ENCODE peak calls at places on chromosomes 12 and 14, in eight cellular contexts. N is lung, R is heart right ventricle, F is fibroblast of lung, H is Panc1, D is SK-N-SH, L is mammary epithelial cell, I is testis. Z is an unnamed sample. For H3K4me1, the result is how much of the 10 kb centered on the place peaks cover.

GRCh38 chr12:132342322-132342721 is 12.9 kb upstream of the GALNT9 start:
- DNase-seq in I (no peak), D (no peak), R (no peak), H (no peak), F (no peak), N (no peak), L (no peak), Z (no peak)

GRCh38 chr12:53969588-53970259 is 3.2 kb upstream of the HOXC11 start:
- DNase-seq in F (no peak), N (no peak), D (no peak), L (no peak), H (no peak), R (no peak), I (no peak), Z (no peak)

GRCh38 chr12:42442328-42442759 is 116.4 kb downstream of the PPHLN1 start:
- DNase-seq in N (no peak), H (no peak), I (no peak), R (no peak), L (no peak), D (no peak), F (no peak), Z (no peak)

GRCh38 chr14:85415015-85415712 is 114.8 kb upstream of the FLRT2 start:
- DNase-seq in F (peak), L (peak), H (peak), I (peak), D (no peak), R (no peak), N (peak), Z (peak)

GRCh38 chr12:26195641-26196423 is 459 bp downstream of the SSPN start:
- DNase-seq in D (peak), R (peak), L (peak), I (peak), N (peak), H (peak), F (peak), Z (peak)

GRCh38 chr14:101074124-101075024 is 170.9 kb upstream of the RTL1 start:
- DNase-seq in L (no peak), R (no peak), F (no peak), N (peak), D (peak), H (no peak), I (peak), Z (no peak)

GRCh38 chr12:25723286-25723685 is 170.2 kb upstream of the LMNTD1 start:
- DNase-seq in L (no peak), D (no peak), N (no peak), F (peak), H (no peak), I (no peak), R (no peak), Z (no peak)

GRCh38 chr12:52193991-52194390 is 2.2 kb upstream of the KRT80 start:
- DNase-seq in D (no peak), N (no peak), F (peak), H (no peak), L (no peak), R (no peak), I (no peak), Z (no peak)

GRCh38 chr12:3834774-3835173 is 38.4 kb downstream of the PARP11 start:
- DNase-seq in D (no peak), N (no peak), R (no peak), I (no peak), L (no peak), H (no peak), F (no peak), Z (no peak)

GRCh38 chr14:95659986-95660385 is 26.2 kb upstream of the TCL1B start:
- DNase-seq in H (no peak), D (peak), I (no peak), N (no peak), R (no peak), L (no peak), F (no peak), Z (no peak)

GRCh38 chr14:68145539-68145938 is 326.0 kb downstream of the RAD51B start:
- DNase-seq in L (no peak), R (no peak), I (no peak), D (no peak), H (no peak), F (peak), N (no peak), Z (no peak)

DNA sequence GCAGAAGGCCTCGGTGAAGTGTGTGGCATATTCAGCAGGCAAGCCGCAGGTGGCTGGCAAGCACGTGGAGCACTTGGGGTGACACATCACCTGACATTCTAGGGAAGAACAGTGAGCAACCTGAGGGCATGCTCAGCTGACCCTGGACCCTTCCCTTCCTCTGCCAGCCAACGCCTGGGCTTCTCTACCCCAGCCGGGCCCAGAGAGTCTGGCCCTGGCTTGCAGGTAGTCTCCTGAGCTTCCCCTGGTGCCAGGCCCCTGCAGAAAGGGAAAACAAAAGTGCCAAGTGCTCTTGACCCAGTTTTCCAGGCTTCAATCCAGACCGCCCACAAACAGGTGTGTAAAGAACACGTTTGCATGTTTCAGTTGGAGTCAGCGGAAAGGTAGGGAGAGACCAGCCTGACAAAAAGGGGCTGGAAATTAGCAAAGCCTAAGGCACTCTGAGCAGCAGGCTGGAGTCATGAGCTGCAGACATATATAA is 45.7 kb downstream of the PRKAB1 start:
- DNase-seq in N (peak), F (no peak), I (no peak), D (no peak), H (no peak), L (no peak), R (no peak), Z (no peak)
- H3K27ac ChIP-seq in N (no peak), F (no peak), I (no peak), D (no peak), H (no peak), L (no peak), R (no peak), Z (no peak)

GRCh38 chr14:21262410-21262809 is 6.8 kb downstream of the HNRNPC start:
- DNase-seq in I (no peak), N (no peak), D (no peak), F (no peak), H (no peak), R (no peak), L (no peak), Z (no peak)
- H3K4me1 ChIP-seq in I (under half), N (under half), D (under half), F (under half), H (under half), R (half or more), L (under half), Z (under half)

GRCh38 chr12:56916996-56917333 is 17.2 kb downstream of the SDR9C7 start:
- DNase-seq in H (no peak), L (no peak), D (no peak), R (no peak), F (no peak), N (no peak), I (no peak), Z (no peak)
- TF ChIP-seq CTCF in H (no peak), L (no peak), D (no peak), R (no peak), F (no peak), N (no peak), I (no peak), Z (no peak)

DNA sequence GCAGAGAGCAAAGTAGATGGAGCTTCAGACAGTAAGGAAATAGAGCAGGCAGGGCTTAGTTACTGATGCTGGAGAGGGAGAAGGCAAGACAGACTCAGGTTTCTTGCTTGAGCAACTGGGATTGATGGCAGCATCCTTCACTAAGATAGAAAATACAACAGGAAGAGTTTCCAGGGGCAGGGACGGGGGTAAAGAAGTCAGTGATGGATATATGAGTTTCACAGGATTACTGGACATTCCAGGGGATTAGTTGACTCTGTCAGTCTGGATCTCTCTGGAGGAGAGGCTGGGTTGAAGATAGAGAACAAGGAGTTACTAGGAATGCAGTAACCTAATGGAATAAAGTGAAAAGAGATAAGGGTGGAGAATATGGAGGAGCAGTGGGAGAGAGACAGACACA is 74.5 kb upstream of the ATF1 start:
- DNase-seq in F (no peak), H (no peak), L (no peak), D (no peak), R (no peak), I (no peak), N (no peak), Z (no peak)
- H3K27ac ChIP-seq in F (no peak), H (no peak), L (no peak), D (no peak), R (no peak), I (peak), N (no peak), Z (no peak)

DNA sequence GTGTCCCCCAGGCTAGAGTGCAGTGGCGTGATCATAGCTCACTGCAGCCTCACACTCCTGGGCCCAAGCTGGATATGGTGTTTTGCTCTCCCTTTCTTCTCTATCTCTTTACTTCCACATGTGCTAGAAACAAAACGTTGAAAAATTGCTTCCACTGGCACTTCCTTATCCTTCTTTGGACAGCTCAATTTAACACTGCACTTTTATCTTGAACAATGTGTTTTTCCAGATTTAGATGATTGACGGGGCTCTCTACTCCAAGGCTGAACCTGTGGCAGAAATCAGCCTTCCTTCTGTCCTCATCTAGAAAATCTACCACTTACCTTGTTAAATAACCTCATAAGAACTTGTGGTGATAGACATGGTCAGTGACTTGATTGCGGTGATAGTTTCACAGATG is 165.1 kb downstream of the DAD1 start:
- DNase-seq in N (no peak), H (no peak), D (no peak), I (no peak), R (no peak), L (no peak), F (no peak), Z (no peak)
- H3K4me1 ChIP-seq in N (under half), H (under half), D (under half), I (under half), R (under half), L (under half), F (under half), Z (under half)

DNA sequence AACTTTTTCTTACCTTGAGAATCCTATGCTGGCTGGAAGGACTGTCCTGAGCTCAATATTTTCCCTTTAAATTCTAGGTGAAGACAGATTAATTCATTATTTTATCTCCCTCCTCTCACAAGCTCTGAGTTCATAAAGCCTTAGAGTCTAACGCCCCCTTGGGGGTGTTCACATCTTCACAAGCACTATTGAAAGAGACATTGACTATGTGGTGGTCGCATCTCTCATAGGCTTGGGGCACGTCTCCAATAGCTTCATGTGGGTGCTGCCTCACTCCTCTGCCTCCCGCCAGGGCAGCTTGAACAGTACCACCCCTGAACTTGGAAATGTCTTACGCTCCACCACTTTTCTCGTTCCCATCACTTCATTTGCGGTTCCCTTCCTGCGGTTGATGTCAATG is 106.2 kb downstream of the UNC79 start:
- DNase-seq in F (no peak), D (peak), R (no peak), N (no peak), L (peak), H (no peak), I (no peak), Z (no peak)
- TF ChIP-seq CTCF in F (no peak), D (no peak), R (no peak), N (no peak), L (no peak), H (peak), I (no peak), Z (peak)

DNA sequence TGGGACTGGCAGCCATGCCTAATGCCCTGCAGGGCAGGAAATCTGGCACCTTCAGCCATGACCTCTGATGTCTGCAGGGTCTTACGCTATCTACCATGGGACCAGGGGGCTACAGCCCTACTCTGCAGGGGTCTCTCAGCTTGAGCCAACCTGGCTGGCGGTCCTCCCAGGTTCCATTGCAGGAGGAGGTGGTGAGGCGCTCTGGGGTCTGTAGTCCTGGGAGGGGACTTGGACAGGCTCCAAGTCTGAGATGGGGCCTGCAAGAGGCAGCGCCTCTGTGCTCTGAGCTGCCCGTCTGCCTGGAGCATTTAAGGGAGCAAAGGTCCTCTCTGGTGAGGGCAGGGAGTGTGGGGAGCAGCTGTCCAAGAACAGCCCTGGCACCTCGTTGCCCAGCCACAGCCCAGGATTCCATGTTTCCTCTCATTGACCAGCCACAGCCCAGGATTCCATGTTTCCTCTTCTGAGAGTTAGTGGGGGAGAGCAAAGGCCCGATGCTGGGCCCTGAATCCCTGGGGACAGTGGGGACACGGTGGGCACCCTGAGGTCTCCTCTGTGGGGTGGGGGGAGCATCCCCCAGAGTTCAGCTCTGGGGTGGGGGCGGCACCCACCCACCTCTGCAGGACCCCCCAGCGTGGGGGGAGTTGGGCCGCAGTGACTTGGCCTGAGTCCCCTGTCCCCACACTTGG is 678 bp downstream of the PLD4 start:
- DNase-seq in N (no peak), F (no peak), R (no peak), D (no peak), L (no peak), I (no peak), H (no peak), Z (no peak)
- H3K27ac ChIP-seq in N (no peak), F (no peak), R (no peak), D (no peak), L (no peak), I (no peak), H (no peak), Z (no peak)

GRCh38 chr12:68612245-68612644 is 1.5 kb downstream of the RAP1B start:
- DNase-seq in H (no peak), D (no peak), F (peak), L (peak), N (no peak), R (no peak), I (no peak), Z (no peak)

GRCh38 chr12:68614105-68614679 is 3.5 kb downstream of the RAP1B start:
- DNase-seq in N (no peak), F (no peak), R (no peak), I (no peak), H (no peak), D (no peak), L (no peak), Z (no peak)

GRCh38 chr12:68614772-68615171 is 4.1 kb downstream of the RAP1B start:
- DNase-seq in D (no peak), L (no peak), R (no peak), N (no peak), I (no peak), H (no peak), F (no peak), Z (no peak)

GRCh38 chr12:68612675-68613074 is 2.0 kb downstream of the RAP1B start:
- DNase-seq in H (no peak), R (no peak), L (no peak), I (no peak), N (no peak), D (no peak), F (no peak), Z (no peak)

DNA sequence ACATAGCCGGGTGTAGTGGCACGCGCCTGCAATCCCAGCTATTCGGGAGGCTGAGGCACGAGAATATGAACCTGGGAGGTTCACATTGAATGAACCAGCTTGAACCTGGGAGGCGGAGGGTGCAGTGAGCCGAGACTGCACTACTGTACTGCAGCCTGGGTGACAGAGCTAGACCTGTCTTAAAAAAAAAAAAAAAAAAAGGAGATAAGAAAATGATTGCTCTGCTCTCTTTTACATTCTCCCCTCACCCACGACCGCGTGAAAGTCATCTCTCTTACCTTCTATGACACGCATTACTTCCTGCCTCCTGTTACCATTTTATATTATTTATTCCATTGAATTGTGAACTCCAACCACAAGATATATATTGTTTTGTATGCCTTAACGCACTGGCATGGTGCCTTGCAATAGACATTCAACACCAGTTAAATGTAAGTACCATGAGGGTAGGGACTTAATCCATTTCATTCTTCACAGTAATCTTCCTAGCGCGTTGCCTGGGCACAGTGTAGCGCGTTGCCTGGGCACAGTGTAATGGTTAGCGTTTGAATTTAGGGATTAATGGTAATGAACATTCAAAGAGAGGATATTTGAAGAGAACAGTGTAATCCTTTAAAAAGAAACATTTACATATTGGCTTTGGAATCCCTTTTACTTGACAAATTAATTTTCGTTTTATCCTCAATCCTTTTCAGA is 2.7 kb downstream of the RAP1B start:
- DNase-seq in I (peak), N (no peak), L (no peak), H (no peak), D (no peak), R (no peak), F (no peak), Z (no peak)
- H3K4me1 ChIP-seq in I (under half), N (under half), L (under half), H (under half), D (under half), R (half or more), F (under half), Z (under half)

DNA sequence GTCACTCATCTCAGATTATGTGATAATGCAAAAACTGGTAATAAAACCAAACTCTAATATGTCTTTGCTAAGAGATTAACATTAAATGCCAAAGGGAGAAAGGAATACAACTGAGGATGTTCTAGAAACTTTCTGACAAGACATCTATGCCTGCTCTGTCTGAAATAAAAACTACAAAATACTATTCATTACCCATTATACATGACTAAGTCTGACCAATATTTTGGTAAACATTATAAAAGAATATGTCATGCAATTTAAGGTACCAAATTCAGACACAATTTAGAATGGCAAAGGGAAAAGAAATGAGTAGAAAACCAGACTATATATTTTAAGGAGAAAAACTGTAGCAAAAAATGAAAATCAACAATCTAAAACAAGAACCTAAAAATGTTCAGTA is 39.5 kb downstream of the UBR7 start:
- DNase-seq in F (no peak), D (no peak), H (no peak), I (no peak), R (no peak), L (no peak), N (no peak), Z (no peak)
- TF ChIP-seq CTCF in F (no peak), D (no peak), H (no peak), I (no peak), R (no peak), L (no peak), N (no peak), Z (no peak)

GRCh38 chr12:1473418-1473817 is 121.0 kb downstream of the FBXL14 start:
- DNase-seq in H (no peak), L (peak), N (no peak), D (no peak), F (peak), R (peak), I (no peak), Z (peak)
- H3K27ac ChIP-seq in H (peak), L (peak), N (no peak), D (peak), F (peak), R (peak), I (no peak), Z (peak)

Z was measured in foreskin keratinocyte.